ENCODE peak calls at places on chromosomes 2 and 18, in four cellular contexts. X is MV-4-11, A is Kasumi-1, E is choroid plexus epithelial cell. N is an unnamed sample.

GRCh38 chr2:174051741-174052638 is 86.8 kb upstream of the SP3 start:
- DNase-seq in A (no peak), X (no peak), E (peak; percentile 85), N (peak; percentile 35)

GRCh38 chr18:24633121-24633520 is 172.7 kb downstream of the HRH4 start:
- DNase-seq in X (no peak), A (no peak), E (no peak), N (no peak)

GRCh38 chr2:239378918-239379640 is 21.7 kb downstream of the HDAC4 start:
- DNase-seq in E (no peak), X (no peak), A (peak; percentile 30), N (no peak)

GRCh38 chr2:138421971-138422335 is 79.6 kb upstream of the SPOPL start:
- DNase-seq in X (peak; percentile 28), E (peak; percentile 76), A (peak; percentile 32), N (peak; percentile 47)

GRCh38 chr2:124027182-124027581 is 2.1 kb downstream of the CNTNAP5 start:
- DNase-seq in X (peak; percentile 46), A (peak; percentile 74), E (peak; percentile 62), N (peak; percentile 94)

GRCh38 chr18:45518770-45519169 is 96.5 kb upstream of the SLC14A2 start:
- DNase-seq in A (no peak), E (no peak), X (no peak), N (no peak)

GRCh38 chr2:199744260-199744659 is 106.7 kb downstream of the FTCDNL1 start:
- DNase-seq in A (no peak), X (no peak), E (no peak), N (no peak)

GRCh38 chr2:161650116-161651015 is 26.1 kb downstream of the SLC4A10 start:
- DNase-seq in E (no peak), A (no peak), X (no peak), N (no peak)

GRCh38 chr2:84906900-84907714 is 1.7 kb downstream of the TMSB10 start:
- DNase-seq in X (peak; percentile 80), E (peak; percentile 83), A (peak; percentile 95), N (peak; percentile 78)

GRCh38 chr2:168136392-168136977 is 110.9 kb downstream of the STK39 start:
- DNase-seq in E (peak; percentile 74), A (peak; percentile 86), X (peak; percentile 50), N (peak; percentile 71)

GRCh38 chr18:9968081-9968848 is 54.4 kb downstream of the VAPA start:
- DNase-seq in X (no peak), A (no peak), E (no peak), N (no peak)

GRCh38 chr2:106537711-106538275 is 50.6 kb downstream of the CD8B2 start:
- DNase-seq in E (no peak), A (no peak), X (no peak), N (no peak)

GRCh38 chr2:38113036-38113435 is 37.1 kb upstream of the CYP1B1 start:
- DNase-seq in X (no peak), E (no peak), A (no peak), N (peak; percentile 22)

GRCh38 chr2:78541451-78542267 is 483.8 kb upstream of the REG3G start:
- DNase-seq in E (no peak), A (no peak), X (no peak), N (no peak)

GRCh38 chr2:205024822-205025518 is 479.7 kb downstream of the PARD3B start:
- DNase-seq in X (peak; percentile 75), E (peak; percentile 92), A (no peak), N (peak; percentile 94)

GRCh38 chr2:49042510-49042909 is 111.8 kb downstream of the FSHR start:
- DNase-seq in E (no peak), A (no peak), X (no peak), N (no peak)

GRCh38 chr18:48819276-48819675 is 131.5 kb downstream of the SMAD7 start:
- DNase-seq in A (no peak), X (no peak), E (no peak), N (no peak)

GRCh38 chr2:66872926-66873714 is 438.2 kb downstream of the MEIS1 start:
- DNase-seq in X (peak; percentile 3), E (no peak), A (no peak), N (no peak)

GRCh38 chr2:151067658-151068369 is 193.8 kb downstream of the RBM43 start:
- DNase-seq in A (no peak), X (no peak), E (no peak), N (no peak)

GRCh38 chr2:68799138-68799537 is 64.5 kb downstream of the ARHGAP25 start:
- DNase-seq in A (no peak), X (no peak), E (no peak), N (no peak)

GRCh38 chr2:233430651-233431050 is 76.4 kb downstream of the DGKD start:
- DNase-seq in E (no peak), A (no peak), X (no peak), N (no peak)

GRCh38 chr2:73018188-73018825 is 53.2 kb downstream of the SFXN5 start:
- DNase-seq in A (no peak), E (peak; percentile 28), X (no peak), N (no peak)

GRCh38 chr2:48205137-48205798 is 299.0 kb upstream of the FBXO11 start:
- DNase-seq in X (no peak), E (peak; percentile 67), A (no peak), N (peak; percentile 88)

GRCh38 chr18:3599235-3599634 is 149.3 kb downstream of the TGIF1 start:
- DNase-seq in X (no peak), A (no peak), E (no peak), N (no peak)

GRCh38 chr2:238107525-238108422 is 7.6 kb downstream of the ESPNL start:
- DNase-seq in E (no peak), A (no peak), X (peak; percentile 65), N (no peak)

GRCh38 chr2:101995019-101995418 is 3.3 kb downstream of the IL1R2 start:
- DNase-seq in E (no peak), X (no peak), A (no peak), N (no peak)

N was measured in OCI-M1.